ENCODE peak calls at places on chromosomes 11 and 22, in four cellular contexts. One of them, this sample, is unnamed.

GRCh38 chr11:107250017-107250416 is 207.6 kb downstream of the CWF19L2 start:
- DNase-seq in stimulated activated CD4-positive, alpha-beta T cell treated with anti-CD3 and anti-CD28 coated beads, Interleukin-2, amount 100 ng/mL, for 24 hours: no peak
- DNase-seq in testis: no peak
- DNase-seq in dermis blood vessel endothelial cell: no peak
- DNase-seq in this sample: no peak

GRCh38 chr11:46006418-46007070 is 84.1 kb downstream of the LARGE2 start:
- DNase-seq in stimulated activated CD4-positive, alpha-beta T cell treated with anti-CD3 and anti-CD28 coated beads, Interleukin-2, amount 100 ng/mL, for 24 hours: peak
- DNase-seq in testis: peak
- DNase-seq in dermis blood vessel endothelial cell: peak
- DNase-seq in this sample: peak

GRCh38 chr11:8056810-8057463 is 24.1 kb upstream of the TUB start:
- DNase-seq in stimulated activated CD4-positive, alpha-beta T cell treated with anti-CD3 and anti-CD28 coated beads, Interleukin-2, amount 100 ng/mL, for 24 hours: peak
- DNase-seq in testis: peak
- DNase-seq in dermis blood vessel endothelial cell: no peak
- DNase-seq in this sample: peak

GRCh38 chr11:44094260-44094868 is 1.1 kb upstream of the EXT2 start:
- DNase-seq in stimulated activated CD4-positive, alpha-beta T cell treated with anti-CD3 and anti-CD28 coated beads, Interleukin-2, amount 100 ng/mL, for 24 hours: peak
- DNase-seq in testis: peak
- DNase-seq in dermis blood vessel endothelial cell: peak
- DNase-seq in this sample: no peak

GRCh38 chr11:73493838-73494598 is 103.9 kb downstream of the FAM168A start:
- DNase-seq in stimulated activated CD4-positive, alpha-beta T cell treated with anti-CD3 and anti-CD28 coated beads, Interleukin-2, amount 100 ng/mL, for 24 hours: no peak
- DNase-seq in testis: peak
- DNase-seq in dermis blood vessel endothelial cell: peak
- DNase-seq in this sample: peak

GRCh38 chr22:24284747-24285203 is 14.1 kb downstream of the SPECC1L start:
- DNase-seq in stimulated activated CD4-positive, alpha-beta T cell treated with anti-CD3 and anti-CD28 coated beads, Interleukin-2, amount 100 ng/mL, for 24 hours: no peak
- DNase-seq in testis: no peak
- DNase-seq in dermis blood vessel endothelial cell: peak
- DNase-seq in this sample: no peak

GRCh38 chr11:33723238-33723881 is 12.9 kb downstream of the CD59 start:
- DNase-seq in stimulated activated CD4-positive, alpha-beta T cell treated with anti-CD3 and anti-CD28 coated beads, Interleukin-2, amount 100 ng/mL, for 24 hours: no peak
- DNase-seq in testis: no peak
- DNase-seq in dermis blood vessel endothelial cell: peak
- DNase-seq in this sample: peak

GRCh38 chr11:12376259-12376971 is 956 bp upstream of the PARVA start:
- DNase-seq in stimulated activated CD4-positive, alpha-beta T cell treated with anti-CD3 and anti-CD28 coated beads, Interleukin-2, amount 100 ng/mL, for 24 hours: no peak
- DNase-seq in testis: peak
- DNase-seq in dermis blood vessel endothelial cell: peak
- DNase-seq in this sample: peak

GRCh38 chr11:46658259-46658658 is 40.9 kb downstream of the ATG13 start:
- DNase-seq in stimulated activated CD4-positive, alpha-beta T cell treated with anti-CD3 and anti-CD28 coated beads, Interleukin-2, amount 100 ng/mL, for 24 hours: no peak
- DNase-seq in testis: peak
- DNase-seq in dermis blood vessel endothelial cell: no peak
- DNase-seq in this sample: no peak

GRCh38 chr11:113014262-113014661 is 53.0 kb downstream of the NCAM1 start:
- DNase-seq in stimulated activated CD4-positive, alpha-beta T cell treated with anti-CD3 and anti-CD28 coated beads, Interleukin-2, amount 100 ng/mL, for 24 hours: no peak
- DNase-seq in testis: no peak
- DNase-seq in dermis blood vessel endothelial cell: no peak
- DNase-seq in this sample: no peak

GRCh38 chr11:12122083-12122482 is 11.7 kb downstream of the MICAL2 start:
- DNase-seq in stimulated activated CD4-positive, alpha-beta T cell treated with anti-CD3 and anti-CD28 coated beads, Interleukin-2, amount 100 ng/mL, for 24 hours: no peak
- DNase-seq in testis: no peak
- DNase-seq in dermis blood vessel endothelial cell: peak
- DNase-seq in this sample: no peak

GRCh38 chr22:41132555-41132954 is 40.2 kb downstream of the EP300 start:
- DNase-seq in stimulated activated CD4-positive, alpha-beta T cell treated with anti-CD3 and anti-CD28 coated beads, Interleukin-2, amount 100 ng/mL, for 24 hours: no peak
- DNase-seq in testis: no peak
- DNase-seq in dermis blood vessel endothelial cell: no peak
- DNase-seq in this sample: no peak

GRCh38 chr22:20131593-20131855 is at the start of gene ZDHHC8:
- DNase-seq in stimulated activated CD4-positive, alpha-beta T cell treated with anti-CD3 and anti-CD28 coated beads, Interleukin-2, amount 100 ng/mL, for 24 hours: peak
- DNase-seq in testis: no peak
- DNase-seq in dermis blood vessel endothelial cell: peak
- DNase-seq in this sample: no peak

GRCh38 chr11:122100222-122101080 is 15.6 kb downstream of the BLID start:
- DNase-seq in stimulated activated CD4-positive, alpha-beta T cell treated with anti-CD3 and anti-CD28 coated beads, Interleukin-2, amount 100 ng/mL, for 24 hours: no peak
- DNase-seq in testis: peak
- DNase-seq in dermis blood vessel endothelial cell: no peak
- DNase-seq in this sample: no peak

GRCh38 chr11:34633990-34634725 is 13.3 kb downstream of the EHF start:
- DNase-seq in stimulated activated CD4-positive, alpha-beta T cell treated with anti-CD3 and anti-CD28 coated beads, Interleukin-2, amount 100 ng/mL, for 24 hours: no peak
- DNase-seq in testis: no peak
- DNase-seq in dermis blood vessel endothelial cell: no peak
- DNase-seq in this sample: no peak

GRCh38 chr11:95767498-95767897 is 22.1 kb downstream of the FAM76B start:
- DNase-seq in stimulated activated CD4-positive, alpha-beta T cell treated with anti-CD3 and anti-CD28 coated beads, Interleukin-2, amount 100 ng/mL, for 24 hours: no peak
- DNase-seq in testis: no peak
- DNase-seq in dermis blood vessel endothelial cell: no peak
- DNase-seq in this sample: no peak

GRCh38 chr22:48849963-48850657 is 977.6 kb downstream of the BRD1 start:
- DNase-seq in stimulated activated CD4-positive, alpha-beta T cell treated with anti-CD3 and anti-CD28 coated beads, Interleukin-2, amount 100 ng/mL, for 24 hours: no peak
- DNase-seq in testis: no peak
- DNase-seq in dermis blood vessel endothelial cell: no peak
- DNase-seq in this sample: no peak

GRCh38 chr11:66067640-66068039 is 2.4 kb upstream of the PACS1 start:
- DNase-seq in stimulated activated CD4-positive, alpha-beta T cell treated with anti-CD3 and anti-CD28 coated beads, Interleukin-2, amount 100 ng/mL, for 24 hours: peak
- DNase-seq in testis: no peak
- DNase-seq in dermis blood vessel endothelial cell: no peak
- DNase-seq in this sample: no peak

GRCh38 chr11:21931436-21932101 is 261.3 kb upstream of the ANO5 start:
- DNase-seq in stimulated activated CD4-positive, alpha-beta T cell treated with anti-CD3 and anti-CD28 coated beads, Interleukin-2, amount 100 ng/mL, for 24 hours: no peak
- DNase-seq in testis: no peak
- DNase-seq in dermis blood vessel endothelial cell: no peak
- DNase-seq in this sample: no peak

GRCh38 chr22:37496651-37497599 is 10.7 kb upstream of the MFNG start:
- DNase-seq in stimulated activated CD4-positive, alpha-beta T cell treated with anti-CD3 and anti-CD28 coated beads, Interleukin-2, amount 100 ng/mL, for 24 hours: no peak
- DNase-seq in testis: no peak
- DNase-seq in dermis blood vessel endothelial cell: peak
- DNase-seq in this sample: peak

GRCh38 chr22:46233231-46233630 is 16.9 kb downstream of the CDPF1 start:
- DNase-seq in stimulated activated CD4-positive, alpha-beta T cell treated with anti-CD3 and anti-CD28 coated beads, Interleukin-2, amount 100 ng/mL, for 24 hours: no peak
- DNase-seq in testis: peak
- DNase-seq in dermis blood vessel endothelial cell: peak
- DNase-seq in this sample: no peak

GRCh38 chr11:43718373-43718772 is 37.8 kb downstream of the HSD17B12 start:
- DNase-seq in stimulated activated CD4-positive, alpha-beta T cell treated with anti-CD3 and anti-CD28 coated beads, Interleukin-2, amount 100 ng/mL, for 24 hours: no peak
- DNase-seq in testis: no peak
- DNase-seq in dermis blood vessel endothelial cell: no peak
- DNase-seq in this sample: no peak

GRCh38 chr22:20652582-20652981 is 121.3 kb upstream of the SERPIND1 start:
- DNase-seq in stimulated activated CD4-positive, alpha-beta T cell treated with anti-CD3 and anti-CD28 coated beads, Interleukin-2, amount 100 ng/mL, for 24 hours: no peak
- DNase-seq in testis: peak
- DNase-seq in dermis blood vessel endothelial cell: no peak
- DNase-seq in this sample: no peak